ENCODE peak calls at places on chromosome 11, in five cellular contexts. E is cardiac muscle cell, L is ascending aorta, M is upper lobe of right lung, G is tibial nerve. S is an unnamed sample. For H3K4me1, the result is how much of the 10 kb centered on the place peaks cover.

GRCh38 chr11:60193687-60194433 is 11.0 kb upstream of the MS4A6A start:
- DNase-seq in G (peak), M (no peak), E (peak), L (no peak), S (no peak)

GRCh38 chr11:2527621-2528291 is 82.9 kb downstream of the KCNQ1 start:
- DNase-seq in M (peak), G (no peak), L (peak), E (no peak), S (no peak)

GRCh38 chr11:23586188-23586587 is 725.9 kb upstream of the CCDC179 start:
- DNase-seq in L (no peak), G (no peak), M (no peak), E (no peak), S (no peak)

GRCh38 chr11:102347526-102348331 is 715 bp downstream of the BIRC2 start:
- DNase-seq in G (peak), E (peak), M (no peak), L (no peak), S (no peak)

GRCh38 chr11:119338946-119339580 is 1.6 kb downstream of the C1QTNF5 start:
- DNase-seq in G (no peak), M (peak), L (no peak), E (no peak), S (no peak)

GRCh38 chr11:118010738-118011461 is 24.7 kb downstream of the IL10RA start:
- DNase-seq in E (no peak), M (peak), G (peak), L (peak), S (no peak)

GRCh38 chr11:109062445-109062844 is 359.5 kb upstream of the C11orf87 start:
- DNase-seq in G (no peak), L (no peak), M (no peak), E (peak), S (no peak)

GRCh38 chr11:77207019-77207485 is 79.0 kb downstream of the MYO7A start:
- DNase-seq in M (peak), L (no peak), E (no peak), G (no peak), S (no peak)

GRCh38 chr11:28140689-28141455 is 32.7 kb downstream of the METTL15 start:
- DNase-seq in G (no peak), E (no peak), M (no peak), L (no peak), S (no peak)

GRCh38 chr11:42657169-42657568 is 654.6 kb upstream of the API5 start:
- DNase-seq in L (no peak), G (no peak), E (no peak), M (no peak), S (no peak)

GRCh38 chr11:58765078-58765477 is 33.3 kb upstream of the GLYAT start:
- DNase-seq in G (no peak), L (no peak), E (no peak), M (no peak), S (no peak)

GRCh38 chr11:110337570-110338193 is 41.3 kb upstream of the RDX start:
- DNase-seq in M (no peak), E (peak), L (no peak), G (no peak), S (no peak)

GRCh38 chr11:110763249-110764011 is 51.2 kb upstream of the ARHGAP20 start:
- DNase-seq in G (peak), M (no peak), E (peak), L (no peak), S (no peak)

GRCh38 chr11:132142102-132142501 is 771.7 kb downstream of the NTM start:
- DNase-seq in G (no peak), E (no peak), M (no peak), L (no peak), S (no peak)

GRCh38 chr11:106457727-106458126 is 380.3 kb downstream of the AASDHPPT start:
- DNase-seq in L (no peak), E (peak), M (no peak), G (no peak), S (no peak)

GRCh38 chr11:111718436-111719325 is 47.5 kb downstream of the PPP2R1B start:
- DNase-seq in E (peak), M (no peak), L (no peak), G (no peak), S (no peak)

GRCh38 chr11:68741536-68741935 is 9.8 kb downstream of the TESMIN start:
- DNase-seq in L (no peak), G (no peak), E (no peak), M (no peak), S (no peak)

GRCh38 chr11:95379460-95379859 is 148.5 kb upstream of the SESN3 start:
- DNase-seq in L (no peak), G (no peak), E (no peak), M (no peak), S (no peak)

GRCh38 chr11:100711984-100712383 is 24.9 kb downstream of the ARHGAP42 start:
- DNase-seq in G (no peak), E (no peak), L (no peak), M (no peak), S (no peak)

GRCh38 chr11:993632-994167 is 42.8 kb downstream of the MUC6 start:
- DNase-seq in E (no peak), M (no peak), G (no peak), L (no peak), S (no peak)

GRCh38 chr11:8649361-8649760 is 33.1 kb downstream of the TRIM66 start:
- DNase-seq in G (no peak), M (no peak), E (peak), L (no peak), S (no peak)

GRCh38 chr11:44770401-44770800 is 43.6 kb downstream of the TSPAN18 start:
- DNase-seq in M (no peak), L (no peak), G (no peak), E (no peak), S (no peak)

GRCh38 chr11:93361435-93361834 is 30.9 kb downstream of the DEUP1 start:
- DNase-seq in M (no peak), L (no peak), E (no peak), G (no peak), S (no peak)

GRCh38 chr11:110862407-110862806 is 150.2 kb upstream of the ARHGAP20 start:
- DNase-seq in E (no peak), M (no peak), L (no peak), G (no peak), S (no peak)

GRCh38 chr11:20192151-20192550 is 31.9 kb upstream of the DBX1 start:
- DNase-seq in E (no peak), M (no peak), L (no peak), G (no peak), S (no peak)

GRCh38 chr11:119436715-119437114 is 13.7 kb upstream of the THY1 start:
- DNase-seq in L (no peak), M (no peak), G (no peak), E (no peak), S (no peak)

GRCh38 chr11:69423611-69424385 is 57.7 kb upstream of the LINC01488 start:
- DNase-seq in G (no peak), L (no peak), M (no peak), E (no peak), S (no peak)

GRCh38 chr11:2899080-2899783 is 13.7 kb upstream of the CDKN1C start:
- DNase-seq in L (no peak), G (no peak), E (no peak), M (no peak), S (no peak)

GRCh38 chr11:117985953-117986887 is at the start of gene IL10RA:
- DNase-seq in L (no peak), G (peak), M (peak), E (peak), S (no peak)

GRCh38 chr11:77503006-77503405 is 29.1 kb upstream of the PAK1 start:
- DNase-seq in G (no peak), M (no peak), L (no peak), E (peak), S (no peak)

GRCh38 chr11:67280341-67280790 is 8.7 kb upstream of the ANKRD13D start:
- DNase-seq in M (peak), L (no peak), G (no peak), E (no peak), S (no peak)

GRCh38 chr11:67279589-67280340 is 9.3 kb upstream of the ANKRD13D start:
- DNase-seq in L (no peak), E (no peak), G (no peak), M (peak), S (no peak)

GRCh38 chr11:67278135-67278938 is 10.8 kb upstream of the ANKRD13D start:
- DNase-seq in E (no peak), L (no peak), M (peak), G (no peak), S (no peak)

GRCh38 chr11:67277231-67277961 is 11.1 kb downstream of the GRK2 start:
- DNase-seq in G (peak), L (peak), M (peak), E (peak), S (peak)

DNA sequence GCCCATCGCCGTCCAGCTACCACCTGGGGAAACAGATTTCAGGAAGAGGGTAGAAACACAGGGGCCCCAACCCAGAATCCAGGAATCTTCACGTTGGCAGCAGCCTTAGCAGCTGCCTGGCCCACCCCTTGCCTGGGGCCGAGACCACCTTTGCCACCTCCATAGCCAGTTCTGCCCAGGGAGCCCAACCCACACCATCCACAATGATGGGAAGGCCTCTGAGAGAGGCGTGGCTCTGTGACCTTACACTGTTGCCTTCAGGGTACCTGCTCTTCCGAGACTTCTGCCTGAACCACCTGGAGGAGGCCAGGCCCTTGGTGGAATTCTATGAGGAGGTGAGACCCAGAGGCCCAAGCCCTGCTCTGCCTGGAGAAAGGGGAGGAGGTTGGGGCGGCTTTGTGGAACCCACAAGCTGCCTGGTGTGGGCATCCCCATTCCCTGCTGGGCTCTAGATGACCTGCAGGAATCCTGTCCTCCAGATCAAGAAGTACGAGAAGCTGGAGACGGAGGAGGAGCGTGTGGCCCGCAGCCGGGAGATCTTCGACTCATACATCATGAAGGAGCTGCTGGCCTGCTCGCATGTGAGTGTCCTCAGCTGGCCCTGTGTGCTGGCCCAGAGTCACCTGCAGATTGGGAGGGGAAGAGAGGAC is 10.0 kb upstream of the ANKRD13D start:
- DNase-seq in G (no peak), M (peak), L (no peak), E (no peak), S (no peak)
- H3K4me1 ChIP-seq in G (half or more), M (half or more), L (under half), E (under half), S (half or more)

GRCh38 chr11:130164221-130164570 is 4.6 kb downstream of the ST14 start:
- DNase-seq in M (no peak), L (no peak), G (no peak), E (no peak), S (no peak)

GRCh38 chr11:130161441-130161840 is 1.9 kb downstream of the ST14 start:
- DNase-seq in M (no peak), G (no peak), E (no peak), L (no peak), S (no peak)

GRCh38 chr11:130165601-130166456 is 6.2 kb downstream of the ST14 start:
- DNase-seq in L (peak), M (no peak), G (no peak), E (no peak), S (no peak)

GRCh38 chr11:130162733-130163132 is 3.2 kb downstream of the ST14 start:
- DNase-seq in M (no peak), L (no peak), E (peak), G (no peak), S (no peak)

GRCh38 chr11:130163346-130164220 is 4.0 kb downstream of the ST14 start:
- DNase-seq in E (no peak), G (no peak), L (no peak), M (no peak), S (no peak)
- H3K27ac ChIP-seq in E (no peak), G (no peak), L (no peak), M (peak), S (no peak)

GRCh38 chr11:36149538-36150242 is 139.5 kb downstream of the COMMD9 start:
- DNase-seq in G (peak), E (peak), L (peak), M (no peak), S (peak)
- TF ChIP-seq CTCF in G (peak), E (peak), L (peak), M (peak), S (no peak)

GRCh38 chr11:7511405-7511804 is 2.4 kb upstream of the PPFIBP2 start:
- DNase-seq in M (no peak), E (peak), G (peak), L (peak), S (no peak)

GRCh38 chr11:7513210-7514098 is at the start of gene PPFIBP2:
- DNase-seq in L (peak), M (peak), G (peak), E (peak), S (peak)

GRCh38 chr11:7514099-7514725 is 413 bp downstream of the PPFIBP2 start:
- DNase-seq in G (no peak), L (no peak), E (no peak), M (no peak), S (no peak)

GRCh38 chr11:7515544-7515943 is 1.7 kb downstream of the PPFIBP2 start:
- DNase-seq in E (no peak), M (no peak), L (no peak), G (no peak), S (no peak)

DNA sequence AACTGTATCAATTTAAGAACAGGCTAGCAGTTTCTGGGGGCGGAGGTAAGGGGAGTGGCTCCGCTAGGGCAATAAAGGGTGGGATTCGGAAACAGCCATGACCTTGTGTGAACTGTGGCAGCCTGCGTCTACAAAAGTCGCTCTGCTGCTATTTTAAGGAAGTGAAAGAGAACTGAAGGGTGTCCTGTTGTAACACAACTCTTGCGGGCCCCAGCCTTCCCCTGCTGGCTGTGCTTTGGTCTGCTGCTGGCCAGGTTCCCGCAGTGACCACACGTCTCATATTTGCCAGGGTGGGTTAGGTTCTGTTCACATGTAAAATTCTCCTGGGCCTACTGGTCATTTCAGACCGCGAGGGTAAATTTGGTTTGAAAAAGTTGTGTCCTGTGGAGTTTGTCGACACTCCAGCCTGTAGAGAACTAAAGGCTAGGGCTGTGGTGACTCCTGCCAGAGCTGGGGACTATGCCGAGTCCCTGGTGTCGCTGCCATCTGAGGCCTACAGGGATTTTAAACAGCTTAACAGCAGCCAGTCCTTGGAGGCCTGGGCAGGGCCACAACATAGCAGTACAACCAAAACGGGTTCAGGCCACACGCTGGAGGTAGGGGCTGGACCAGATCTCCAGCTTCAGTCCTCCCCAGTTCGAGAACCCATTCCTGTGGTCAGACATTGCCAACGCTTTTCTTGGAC is 1.1 kb upstream of the PPFIBP2 start:
- DNase-seq in L (peak), E (peak), G (peak), M (peak), S (peak)
- H3K4me1 ChIP-seq in L (under half), E (under half), G (under half), M (under half), S (under half)

GRCh38 chr11:104033134-104033533 is 3.3 kb upstream of the DDI1 start:
- DNase-seq in L (no peak), G (no peak), M (no peak), E (peak), S (no peak)
- H3K27ac ChIP-seq in L (no peak), G (no peak), M (no peak), E (no peak), S (no peak)

DNA sequence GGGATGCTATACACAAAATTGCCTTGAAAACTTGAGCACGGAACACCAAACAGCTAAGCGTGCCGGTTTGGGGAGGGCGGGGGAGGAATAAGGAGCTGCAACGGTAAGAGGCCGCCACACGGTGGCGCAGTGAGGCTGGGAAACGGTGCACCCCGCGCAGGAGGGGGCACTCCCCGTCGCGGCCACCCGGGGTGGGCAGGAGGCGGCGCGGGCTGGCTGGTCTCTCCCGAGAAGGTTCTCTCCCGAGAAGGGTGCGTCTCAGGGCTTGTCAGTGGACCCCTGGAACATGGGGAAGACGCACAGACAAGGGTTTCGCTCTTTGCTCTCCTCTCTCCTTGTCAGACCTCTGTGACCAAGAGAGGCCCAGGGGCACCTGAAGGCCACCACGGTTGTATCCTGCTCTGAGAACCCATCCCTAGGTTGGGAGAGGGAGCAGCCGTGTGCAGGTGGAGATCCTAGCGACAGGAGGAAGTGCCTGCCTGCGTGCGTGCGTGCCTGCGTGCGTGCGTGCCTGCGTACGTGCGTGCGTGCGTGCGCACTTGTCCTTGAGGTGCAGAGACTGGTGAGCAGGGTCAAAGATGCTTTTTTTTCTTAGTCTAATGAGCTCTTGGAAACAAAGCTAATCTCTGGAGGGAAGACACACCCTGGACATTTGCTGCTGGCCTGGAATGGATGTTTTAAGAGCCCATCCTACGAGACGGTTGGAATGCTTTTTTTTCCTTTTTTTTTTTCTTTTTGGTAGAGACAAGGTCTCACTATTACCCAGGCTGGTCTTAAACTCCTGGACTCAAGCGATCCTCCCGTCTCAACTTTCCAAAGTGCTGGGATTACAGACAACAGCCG is 18.1 kb upstream of the JAM3 start:
- DNase-seq in L (no peak), G (peak), E (peak), M (peak), S (no peak)
- TF ChIP-seq CTCF in L (peak), G (peak), E (peak), M (peak), S (peak)

DNA sequence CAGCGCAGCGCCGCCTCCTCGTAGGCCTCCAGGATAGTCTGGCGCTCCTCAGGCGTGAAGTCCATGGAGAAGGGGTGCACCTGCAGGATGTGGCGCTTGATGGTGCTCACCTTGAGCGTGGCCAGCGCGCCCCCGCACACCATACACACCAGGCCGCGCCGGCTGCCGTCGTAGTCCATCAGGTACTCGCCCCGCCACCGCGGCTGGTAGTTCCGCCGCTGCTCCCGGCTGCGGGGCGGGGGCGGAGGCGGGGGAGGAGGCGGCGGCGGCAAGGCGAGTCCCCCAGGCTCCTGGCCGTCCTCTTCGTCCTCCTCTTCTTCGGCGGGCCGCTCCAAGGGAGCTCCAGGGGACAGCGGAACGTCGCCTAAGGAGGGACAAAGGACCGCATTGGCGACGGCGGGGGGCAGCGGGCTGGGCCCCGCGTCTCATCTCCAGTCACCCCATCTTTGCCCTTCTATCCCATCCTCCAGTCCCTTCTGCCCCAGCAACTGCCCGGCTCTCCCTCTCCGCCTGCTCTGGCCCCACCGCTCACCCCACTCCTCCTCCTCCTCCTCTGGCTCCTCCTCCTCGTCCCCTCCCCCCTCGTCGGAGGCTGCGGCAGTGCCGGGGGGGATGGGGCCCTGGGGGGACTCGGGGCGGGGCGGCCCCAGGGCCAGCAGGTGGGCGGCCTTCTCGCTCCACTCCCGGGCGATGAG is 4.9 kb downstream of the ZFTA start:
- DNase-seq in L (no peak), M (no peak), E (peak), G (no peak), S (no peak)
- H3K4me1 ChIP-seq in L (under half), M (under half), E (under half), G (half or more), S (under half)